ENCODE peak calls at places on chromosomes 16 and 17, in ten cellular contexts. One of them, this sample, is unnamed.

GRCh38 chr17:44191941-44192496 is 5.2 kb downstream of the TMUB2 start:
- DNase-seq in fibroblast of the aortic adventitia: no peak
- DNase-seq in mammary epithelial cell: no peak
- DNase-seq in cardiac muscle cell: no peak
- DNase-seq in GM13976: no peak
- DNase-seq in mesothelial cell of epicardium: no peak
- DNase-seq in mucosa of descending colon: peak
- DNase-seq in astrocyte: no peak
- DNase-seq in Calu3: no peak
- DNase-seq in epithelial cell of esophagus: no peak
- DNase-seq in this sample: no peak

GRCh38 chr16:20918486-20919239 is 18.1 kb downstream of the LYRM1 start:
- DNase-seq in fibroblast of the aortic adventitia: peak
- DNase-seq in astrocyte: peak
- DNase-seq in GM13976: no peak
- DNase-seq in cardiac muscle cell: peak
- DNase-seq in mesothelial cell of epicardium: no peak
- DNase-seq in mucosa of descending colon: no peak
- DNase-seq in Calu3: no peak
- DNase-seq in mammary epithelial cell: peak
- DNase-seq in epithelial cell of esophagus: peak
- DNase-seq in this sample: no peak

GRCh38 chr17:8140413-8141029 is 11.7 kb downstream of the PER1 start:
- DNase-seq in mucosa of descending colon: no peak
- DNase-seq in mammary epithelial cell: no peak
- DNase-seq in astrocyte: no peak
- DNase-seq in fibroblast of the aortic adventitia: no peak
- DNase-seq in epithelial cell of esophagus: no peak
- DNase-seq in GM13976: no peak
- DNase-seq in Calu3: no peak
- DNase-seq in cardiac muscle cell: no peak
- DNase-seq in mesothelial cell of epicardium: no peak
- DNase-seq in this sample: no peak

GRCh38 chr16:12159028-12159427 is 182.5 kb downstream of the SNX29 start:
- DNase-seq in mucosa of descending colon: no peak
- DNase-seq in mammary epithelial cell: no peak
- DNase-seq in cardiac muscle cell: no peak
- DNase-seq in GM13976: no peak
- DNase-seq in fibroblast of the aortic adventitia: peak
- DNase-seq in Calu3: no peak
- DNase-seq in epithelial cell of esophagus: no peak
- DNase-seq in mesothelial cell of epicardium: no peak
- DNase-seq in astrocyte: no peak
- DNase-seq in this sample: no peak

GRCh38 chr17:55341432-55341831 is 76.7 kb downstream of the HLF start:
- DNase-seq in mucosa of descending colon: no peak
- DNase-seq in fibroblast of the aortic adventitia: peak
- DNase-seq in Calu3: no peak
- DNase-seq in epithelial cell of esophagus: peak
- DNase-seq in mesothelial cell of epicardium: no peak
- DNase-seq in cardiac muscle cell: peak
- DNase-seq in GM13976: no peak
- DNase-seq in astrocyte: peak
- DNase-seq in mammary epithelial cell: peak
- DNase-seq in this sample: no peak

GRCh38 chr16:35011-35775 is 18.2 kb downstream of the POLR3K start:
- DNase-seq in mesothelial cell of epicardium: no peak
- DNase-seq in mammary epithelial cell: no peak
- DNase-seq in cardiac muscle cell: no peak
- DNase-seq in epithelial cell of esophagus: peak
- DNase-seq in fibroblast of the aortic adventitia: no peak
- DNase-seq in Calu3: no peak
- DNase-seq in astrocyte: no peak
- DNase-seq in mucosa of descending colon: no peak
- DNase-seq in GM13976: no peak
- DNase-seq in this sample: peak

GRCh38 chr17:45246861-45247428 is 14.9 kb downstream of the SPATA32 start:
- DNase-seq in astrocyte: no peak
- DNase-seq in mucosa of descending colon: peak
- DNase-seq in cardiac muscle cell: no peak
- DNase-seq in fibroblast of the aortic adventitia: no peak
- DNase-seq in GM13976: no peak
- DNase-seq in mesothelial cell of epicardium: peak
- DNase-seq in mammary epithelial cell: no peak
- DNase-seq in Calu3: peak
- DNase-seq in epithelial cell of esophagus: no peak
- DNase-seq in this sample: no peak

GRCh38 chr17:10779607-10780006 is 24.3 kb downstream of the TMEM238L start:
- DNase-seq in Calu3: no peak
- DNase-seq in mesothelial cell of epicardium: no peak
- DNase-seq in astrocyte: no peak
- DNase-seq in mammary epithelial cell: no peak
- DNase-seq in cardiac muscle cell: no peak
- DNase-seq in epithelial cell of esophagus: no peak
- DNase-seq in GM13976: no peak
- DNase-seq in fibroblast of the aortic adventitia: no peak
- DNase-seq in mucosa of descending colon: no peak
- DNase-seq in this sample: no peak

GRCh38 chr17:53148058-53148457 is 674.7 kb upstream of the KIF2B start:
- DNase-seq in cardiac muscle cell: no peak
- DNase-seq in GM13976: no peak
- DNase-seq in mammary epithelial cell: no peak
- DNase-seq in fibroblast of the aortic adventitia: no peak
- DNase-seq in astrocyte: no peak
- DNase-seq in mesothelial cell of epicardium: no peak
- DNase-seq in Calu3: no peak
- DNase-seq in mucosa of descending colon: no peak
- DNase-seq in epithelial cell of esophagus: no peak
- DNase-seq in this sample: no peak

GRCh38 chr17:50141750-50142119 is 8.7 kb downstream of the PPP1R9B start:
- DNase-seq in astrocyte: no peak
- DNase-seq in mammary epithelial cell: no peak
- DNase-seq in cardiac muscle cell: no peak
- DNase-seq in mucosa of descending colon: no peak
- DNase-seq in Calu3: no peak
- DNase-seq in GM13976: no peak
- DNase-seq in epithelial cell of esophagus: no peak
- DNase-seq in fibroblast of the aortic adventitia: no peak
- DNase-seq in mesothelial cell of epicardium: no peak
- DNase-seq in this sample: no peak

GRCh38 chr16:48308535-48308934 is 61.2 kb upstream of the ABCC11 start:
- DNase-seq in cardiac muscle cell: no peak
- DNase-seq in Calu3: no peak
- DNase-seq in mesothelial cell of epicardium: no peak
- DNase-seq in epithelial cell of esophagus: no peak
- DNase-seq in mucosa of descending colon: no peak
- DNase-seq in mammary epithelial cell: no peak
- DNase-seq in GM13976: no peak
- DNase-seq in astrocyte: no peak
- DNase-seq in fibroblast of the aortic adventitia: no peak
- DNase-seq in this sample: no peak

GRCh38 chr16:85757341-85757822 is 6.5 kb upstream of the C16orf74 start:
- DNase-seq in GM13976: no peak
- DNase-seq in epithelial cell of esophagus: peak
- DNase-seq in fibroblast of the aortic adventitia: peak
- DNase-seq in astrocyte: peak
- DNase-seq in mesothelial cell of epicardium: no peak
- DNase-seq in mammary epithelial cell: peak
- DNase-seq in mucosa of descending colon: no peak
- DNase-seq in Calu3: no peak
- DNase-seq in cardiac muscle cell: no peak
- DNase-seq in this sample: no peak

GRCh38 chr17:2635241-2635640 is 41.8 kb downstream of the PAFAH1B1 start:
- DNase-seq in GM13976: no peak
- DNase-seq in epithelial cell of esophagus: no peak
- DNase-seq in fibroblast of the aortic adventitia: no peak
- DNase-seq in mesothelial cell of epicardium: no peak
- DNase-seq in mammary epithelial cell: no peak
- DNase-seq in cardiac muscle cell: no peak
- DNase-seq in Calu3: no peak
- DNase-seq in astrocyte: no peak
- DNase-seq in mucosa of descending colon: no peak
- DNase-seq in this sample: no peak

GRCh38 chr16:29922986-29923501 is 3.0 kb downstream of the KCTD13 start:
- DNase-seq in astrocyte: no peak
- DNase-seq in GM13976: no peak
- DNase-seq in epithelial cell of esophagus: no peak
- DNase-seq in mesothelial cell of epicardium: no peak
- DNase-seq in mammary epithelial cell: no peak
- DNase-seq in mucosa of descending colon: no peak
- DNase-seq in fibroblast of the aortic adventitia: no peak
- DNase-seq in Calu3: no peak
- DNase-seq in cardiac muscle cell: no peak
- DNase-seq in this sample: no peak

GRCh38 chr16:29916979-29917378 is 9.0 kb downstream of the KCTD13 start:
- DNase-seq in epithelial cell of esophagus: no peak
- DNase-seq in GM13976: no peak
- DNase-seq in mammary epithelial cell: no peak
- DNase-seq in cardiac muscle cell: no peak
- DNase-seq in fibroblast of the aortic adventitia: no peak
- DNase-seq in mucosa of descending colon: no peak
- DNase-seq in astrocyte: no peak
- DNase-seq in mesothelial cell of epicardium: no peak
- DNase-seq in Calu3: no peak
- DNase-seq in this sample: no peak

GRCh38 chr16:29922326-29922725 is 3.7 kb downstream of the KCTD13 start:
- DNase-seq in fibroblast of the aortic adventitia: no peak
- DNase-seq in Calu3: no peak
- DNase-seq in mesothelial cell of epicardium: no peak
- DNase-seq in cardiac muscle cell: no peak
- DNase-seq in mucosa of descending colon: no peak
- DNase-seq in GM13976: no peak
- DNase-seq in epithelial cell of esophagus: no peak
- DNase-seq in astrocyte: no peak
- DNase-seq in mammary epithelial cell: no peak
- DNase-seq in this sample: no peak

GRCh38 chr16:29925173-29925804 is 737 bp downstream of the KCTD13 start:
- DNase-seq in mesothelial cell of epicardium: no peak
- DNase-seq in mammary epithelial cell: no peak
- DNase-seq in astrocyte: no peak
- DNase-seq in epithelial cell of esophagus: no peak
- DNase-seq in fibroblast of the aortic adventitia: peak
- DNase-seq in cardiac muscle cell: no peak
- DNase-seq in Calu3: no peak
- DNase-seq in GM13976: no peak
- DNase-seq in mucosa of descending colon: no peak
- DNase-seq in this sample: no peak

DNA sequence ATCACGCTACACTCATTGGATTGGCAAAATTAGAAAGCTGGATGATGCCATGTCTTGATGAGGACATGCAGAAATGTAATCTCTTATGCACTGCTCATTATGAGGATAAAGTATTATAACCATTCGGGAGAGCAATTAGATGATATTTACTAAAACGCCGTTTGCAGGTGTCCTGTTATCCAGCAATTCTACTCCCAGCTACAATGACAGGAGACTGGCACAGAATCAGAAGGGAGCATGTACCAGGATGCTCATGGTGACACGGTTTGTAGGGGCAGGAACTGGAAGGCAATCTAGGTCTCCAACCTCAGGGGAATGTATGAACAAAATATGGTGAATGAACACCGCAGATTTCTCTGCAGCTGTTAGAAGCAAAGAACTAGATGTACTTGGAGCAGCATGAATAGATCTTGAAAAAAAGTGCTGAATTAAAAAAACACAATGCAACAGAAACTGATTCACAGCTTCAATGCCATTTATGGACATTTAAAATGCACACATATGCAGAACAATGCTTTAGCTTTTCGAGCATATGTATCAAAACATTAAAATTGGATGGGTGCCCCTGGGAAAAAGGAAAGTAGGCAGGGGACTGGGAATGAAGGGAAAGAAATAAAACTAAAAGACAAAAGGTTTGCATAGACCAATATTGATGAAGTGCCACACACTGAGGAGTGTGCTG is 5.2 kb downstream of the KCTD13 start:
- DNase-seq in mesothelial cell of epicardium: no peak
- DNase-seq in Calu3: no peak
- DNase-seq in fibroblast of the aortic adventitia: no peak
- DNase-seq in astrocyte: no peak
- DNase-seq in cardiac muscle cell: no peak
- DNase-seq in mammary epithelial cell: no peak
- DNase-seq in GM13976: no peak
- DNase-seq in mucosa of descending colon: no peak
- DNase-seq in epithelial cell of esophagus: no peak
- DNase-seq in this sample: no peak
- TF ChIP-seq CTCF in mesothelial cell of epicardium: no peak
- TF ChIP-seq CTCF in Calu3: no peak
- TF ChIP-seq CTCF in fibroblast of the aortic adventitia: no peak
- TF ChIP-seq CTCF in astrocyte: no peak
- TF ChIP-seq CTCF in cardiac muscle cell: no peak
- TF ChIP-seq CTCF in mammary epithelial cell: no peak
- TF ChIP-seq CTCF in GM13976: no peak
- TF ChIP-seq CTCF in mucosa of descending colon: no peak
- TF ChIP-seq CTCF in epithelial cell of esophagus: no peak
- TF ChIP-seq CTCF in this sample: no peak

GRCh38 chr16:30876867-30877266 is 17.0 kb downstream of the BCL7C start:
- DNase-seq in epithelial cell of esophagus: no peak
- DNase-seq in Calu3: no peak
- DNase-seq in mesothelial cell of epicardium: no peak
- DNase-seq in GM13976: no peak
- DNase-seq in astrocyte: no peak
- DNase-seq in mucosa of descending colon: no peak
- DNase-seq in mammary epithelial cell: no peak
- DNase-seq in cardiac muscle cell: no peak
- DNase-seq in fibroblast of the aortic adventitia: no peak
- DNase-seq in this sample: no peak
- TF ChIP-seq CTCF in epithelial cell of esophagus: peak
- TF ChIP-seq CTCF in Calu3: no peak
- TF ChIP-seq CTCF in mesothelial cell of epicardium: no peak
- TF ChIP-seq CTCF in GM13976: no peak
- TF ChIP-seq CTCF in astrocyte: no peak
- TF ChIP-seq CTCF in mucosa of descending colon: no peak
- TF ChIP-seq CTCF in mammary epithelial cell: no peak
- TF ChIP-seq CTCF in cardiac muscle cell: no peak
- TF ChIP-seq CTCF in fibroblast of the aortic adventitia: no peak
- TF ChIP-seq CTCF in this sample: no peak

DNA sequence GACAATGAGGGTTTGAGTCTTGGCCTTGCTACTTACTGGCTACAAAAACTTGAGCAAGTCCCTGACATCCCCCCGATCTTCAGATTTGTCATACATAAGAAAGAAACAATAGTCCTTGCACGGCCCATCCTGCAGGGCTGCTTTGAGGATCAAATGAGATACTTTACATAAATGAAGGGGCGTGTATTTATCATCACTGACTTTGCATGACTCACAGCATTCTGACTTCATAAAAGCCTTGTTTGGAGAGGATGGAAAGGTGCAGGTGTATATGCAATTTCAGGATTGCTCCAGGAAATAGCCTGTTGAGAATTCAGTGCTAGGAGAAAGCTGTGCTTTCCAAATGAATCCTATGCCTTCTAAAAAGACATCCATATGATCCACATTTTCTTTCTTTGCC is 465.0 kb upstream of the MAF start:
- DNase-seq in epithelial cell of esophagus: peak
- DNase-seq in astrocyte: no peak
- DNase-seq in mucosa of descending colon: no peak
- DNase-seq in GM13976: no peak
- DNase-seq in fibroblast of the aortic adventitia: no peak
- DNase-seq in cardiac muscle cell: no peak
- DNase-seq in mesothelial cell of epicardium: no peak
- DNase-seq in Calu3: no peak
- DNase-seq in mammary epithelial cell: peak
- DNase-seq in this sample: no peak
- TF ChIP-seq CTCF in epithelial cell of esophagus: no peak
- TF ChIP-seq CTCF in astrocyte: no peak
- TF ChIP-seq CTCF in mucosa of descending colon: no peak
- TF ChIP-seq CTCF in GM13976: no peak
- TF ChIP-seq CTCF in fibroblast of the aortic adventitia: no peak
- TF ChIP-seq CTCF in cardiac muscle cell: no peak
- TF ChIP-seq CTCF in mesothelial cell of epicardium: no peak
- TF ChIP-seq CTCF in Calu3: no peak
- TF ChIP-seq CTCF in mammary epithelial cell: peak
- TF ChIP-seq CTCF in this sample: no peak

GRCh38 chr17:63366238-63366561 is 79.9 kb downstream of the CYB561 start:
- DNase-seq in mucosa of descending colon: no peak
- DNase-seq in astrocyte: no peak
- DNase-seq in fibroblast of the aortic adventitia: no peak
- DNase-seq in epithelial cell of esophagus: no peak
- DNase-seq in mesothelial cell of epicardium: no peak
- DNase-seq in GM13976: no peak
- DNase-seq in cardiac muscle cell: no peak
- DNase-seq in mammary epithelial cell: no peak
- DNase-seq in Calu3: no peak
- DNase-seq in this sample: no peak
- TF ChIP-seq CTCF in mucosa of descending colon: no peak
- TF ChIP-seq CTCF in astrocyte: no peak
- TF ChIP-seq CTCF in fibroblast of the aortic adventitia: no peak
- TF ChIP-seq CTCF in epithelial cell of esophagus: no peak
- TF ChIP-seq CTCF in mesothelial cell of epicardium: no peak
- TF ChIP-seq CTCF in GM13976: no peak
- TF ChIP-seq CTCF in cardiac muscle cell: no peak
- TF ChIP-seq CTCF in mammary epithelial cell: no peak
- TF ChIP-seq CTCF in Calu3: no peak
- TF ChIP-seq CTCF in this sample: no peak

This sample was measured in activated B cell treated with CpG ODN at 0.5 μM for 24 hours.